ENCODE peak calls at places on chromosomes 2 and 18, in ten cellular contexts. One of them, this sample, is unnamed.

GRCh38 chr2:981759-982158 is 31.1 kb downstream of the SNTG2 start:
- DNase-seq in activated CD8-positive, alpha-beta T cell treated with anti-CD3 and anti-CD28 coated beads for 36 hours: no peak
- DNase-seq in B cell: no peak
- DNase-seq in endothelial cell: no peak
- DNase-seq in HL-60: no peak
- DNase-seq in heart right ventricle: no peak
- DNase-seq in CD4-positive, alpha-beta T cell: no peak
- DNase-seq in cardiac fibroblast: no peak
- DNase-seq in SK-N-SH: no peak
- DNase-seq in foreskin fibroblast: no peak
- DNase-seq in this sample: no peak

GRCh38 chr2:240507778-240508251 is 50.0 kb downstream of the ANKMY1 start:
- DNase-seq in B cell: no peak
- DNase-seq in foreskin fibroblast: no peak
- DNase-seq in HL-60: no peak
- DNase-seq in endothelial cell: no peak
- DNase-seq in activated CD8-positive, alpha-beta T cell treated with anti-CD3 and anti-CD28 coated beads for 36 hours: no peak
- DNase-seq in CD4-positive, alpha-beta T cell: no peak
- DNase-seq in cardiac fibroblast: no peak
- DNase-seq in SK-N-SH: peak
- DNase-seq in heart right ventricle: no peak
- DNase-seq in this sample: peak

GRCh38 chr2:157785866-157786662 is 90.1 kb downstream of the ACVR1 start:
- DNase-seq in endothelial cell: no peak
- DNase-seq in activated CD8-positive, alpha-beta T cell treated with anti-CD3 and anti-CD28 coated beads for 36 hours: no peak
- DNase-seq in foreskin fibroblast: peak
- DNase-seq in B cell: no peak
- DNase-seq in HL-60: no peak
- DNase-seq in SK-N-SH: no peak
- DNase-seq in cardiac fibroblast: no peak
- DNase-seq in heart right ventricle: no peak
- DNase-seq in CD4-positive, alpha-beta T cell: no peak
- DNase-seq in this sample: no peak

GRCh38 chr2:47905454-47906260 is 641 bp downstream of the FBXO11 start:
- DNase-seq in HL-60: peak
- DNase-seq in CD4-positive, alpha-beta T cell: peak
- DNase-seq in B cell: peak
- DNase-seq in SK-N-SH: peak
- DNase-seq in foreskin fibroblast: peak
- DNase-seq in heart right ventricle: peak
- DNase-seq in cardiac fibroblast: peak
- DNase-seq in activated CD8-positive, alpha-beta T cell treated with anti-CD3 and anti-CD28 coated beads for 36 hours: peak
- DNase-seq in endothelial cell: peak
- DNase-seq in this sample: peak

GRCh38 chr2:95310651-95311050 is 13.5 kb downstream of the KCNIP3 start:
- DNase-seq in foreskin fibroblast: no peak
- DNase-seq in heart right ventricle: no peak
- DNase-seq in endothelial cell: no peak
- DNase-seq in CD4-positive, alpha-beta T cell: no peak
- DNase-seq in cardiac fibroblast: no peak
- DNase-seq in HL-60: no peak
- DNase-seq in activated CD8-positive, alpha-beta T cell treated with anti-CD3 and anti-CD28 coated beads for 36 hours: no peak
- DNase-seq in SK-N-SH: no peak
- DNase-seq in B cell: no peak
- DNase-seq in this sample: no peak

GRCh38 chr2:214193943-214194342 is 216.9 kb upstream of the VWC2L start:
- DNase-seq in B cell: no peak
- DNase-seq in HL-60: no peak
- DNase-seq in CD4-positive, alpha-beta T cell: no peak
- DNase-seq in SK-N-SH: no peak
- DNase-seq in cardiac fibroblast: no peak
- DNase-seq in endothelial cell: no peak
- DNase-seq in heart right ventricle: no peak
- DNase-seq in foreskin fibroblast: peak
- DNase-seq in activated CD8-positive, alpha-beta T cell treated with anti-CD3 and anti-CD28 coated beads for 36 hours: no peak
- DNase-seq in this sample: no peak

GRCh38 chr2:205947621-205948495 is 138.1 kb downstream of the INO80D start:
- DNase-seq in SK-N-SH: peak
- DNase-seq in endothelial cell: peak
- DNase-seq in B cell: peak
- DNase-seq in activated CD8-positive, alpha-beta T cell treated with anti-CD3 and anti-CD28 coated beads for 36 hours: peak
- DNase-seq in HL-60: peak
- DNase-seq in heart right ventricle: peak
- DNase-seq in CD4-positive, alpha-beta T cell: peak
- DNase-seq in foreskin fibroblast: peak
- DNase-seq in cardiac fibroblast: peak
- DNase-seq in this sample: peak

GRCh38 chr18:58449366-58449935 is 179.4 kb downstream of the ALPK2 start:
- DNase-seq in foreskin fibroblast: no peak
- DNase-seq in cardiac fibroblast: no peak
- DNase-seq in SK-N-SH: no peak
- DNase-seq in endothelial cell: no peak
- DNase-seq in B cell: no peak
- DNase-seq in heart right ventricle: no peak
- DNase-seq in CD4-positive, alpha-beta T cell: no peak
- DNase-seq in activated CD8-positive, alpha-beta T cell treated with anti-CD3 and anti-CD28 coated beads for 36 hours: no peak
- DNase-seq in HL-60: no peak
- DNase-seq in this sample: no peak

GRCh38 chr2:111138834-111139233 is 18.1 kb downstream of the BCL2L11 start:
- DNase-seq in endothelial cell: no peak
- DNase-seq in HL-60: no peak
- DNase-seq in heart right ventricle: no peak
- DNase-seq in foreskin fibroblast: no peak
- DNase-seq in activated CD8-positive, alpha-beta T cell treated with anti-CD3 and anti-CD28 coated beads for 36 hours: no peak
- DNase-seq in CD4-positive, alpha-beta T cell: no peak
- DNase-seq in SK-N-SH: no peak
- DNase-seq in B cell: no peak
- DNase-seq in cardiac fibroblast: no peak
- DNase-seq in this sample: no peak

GRCh38 chr2:111134082-111134481 is 13.4 kb downstream of the BCL2L11 start:
- DNase-seq in activated CD8-positive, alpha-beta T cell treated with anti-CD3 and anti-CD28 coated beads for 36 hours: no peak
- DNase-seq in HL-60: no peak
- DNase-seq in SK-N-SH: no peak
- DNase-seq in heart right ventricle: no peak
- DNase-seq in endothelial cell: no peak
- DNase-seq in B cell: no peak
- DNase-seq in foreskin fibroblast: no peak
- DNase-seq in cardiac fibroblast: no peak
- DNase-seq in CD4-positive, alpha-beta T cell: no peak
- DNase-seq in this sample: no peak

GRCh38 chr2:111135237-111135909 is 14.7 kb downstream of the BCL2L11 start:
- DNase-seq in SK-N-SH: no peak
- DNase-seq in foreskin fibroblast: no peak
- DNase-seq in HL-60: no peak
- DNase-seq in activated CD8-positive, alpha-beta T cell treated with anti-CD3 and anti-CD28 coated beads for 36 hours: no peak
- DNase-seq in CD4-positive, alpha-beta T cell: no peak
- DNase-seq in heart right ventricle: no peak
- DNase-seq in endothelial cell: no peak
- DNase-seq in cardiac fibroblast: no peak
- DNase-seq in B cell: no peak
- DNase-seq in this sample: no peak

GRCh38 chr2:111135910-111136297 is 15.2 kb downstream of the BCL2L11 start:
- DNase-seq in endothelial cell: no peak
- DNase-seq in cardiac fibroblast: peak
- DNase-seq in heart right ventricle: peak
- DNase-seq in HL-60: no peak
- DNase-seq in SK-N-SH: no peak
- DNase-seq in CD4-positive, alpha-beta T cell: no peak
- DNase-seq in B cell: no peak
- DNase-seq in activated CD8-positive, alpha-beta T cell treated with anti-CD3 and anti-CD28 coated beads for 36 hours: no peak
- DNase-seq in foreskin fibroblast: no peak
- DNase-seq in this sample: peak

DNA sequence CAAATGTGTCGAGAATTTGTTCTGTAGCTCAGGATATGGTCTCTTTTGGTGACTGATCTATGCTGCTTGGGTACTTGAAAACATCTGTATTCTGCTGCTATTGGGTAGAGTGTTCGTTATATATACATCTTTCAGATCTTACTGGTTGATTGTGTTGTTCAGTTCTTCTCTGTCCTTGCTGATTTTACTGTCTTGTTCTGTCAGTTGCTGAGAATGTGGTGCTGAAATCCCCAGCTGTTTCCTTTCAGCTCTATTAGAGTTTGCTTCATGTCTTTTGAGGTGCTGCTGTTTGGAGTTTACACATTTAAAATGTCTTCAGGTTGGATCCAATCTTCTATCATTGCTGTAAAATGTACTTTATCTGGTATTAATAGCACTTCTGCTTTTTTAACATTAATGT is 12.9 kb downstream of the BCL2L11 start:
- DNase-seq in SK-N-SH: no peak
- DNase-seq in B cell: no peak
- DNase-seq in endothelial cell: no peak
- DNase-seq in CD4-positive, alpha-beta T cell: no peak
- DNase-seq in HL-60: no peak
- DNase-seq in cardiac fibroblast: no peak
- DNase-seq in foreskin fibroblast: no peak
- DNase-seq in activated CD8-positive, alpha-beta T cell treated with anti-CD3 and anti-CD28 coated beads for 36 hours: no peak
- DNase-seq in heart right ventricle: no peak
- DNase-seq in this sample: no peak
- TF ChIP-seq CTCF in SK-N-SH: no peak
- TF ChIP-seq CTCF in B cell: no peak
- TF ChIP-seq CTCF in endothelial cell: no peak
- TF ChIP-seq CTCF in CD4-positive, alpha-beta T cell: no peak
- TF ChIP-seq CTCF in HL-60: no peak
- TF ChIP-seq CTCF in cardiac fibroblast: no peak
- TF ChIP-seq CTCF in foreskin fibroblast: no peak
- TF ChIP-seq CTCF in activated CD8-positive, alpha-beta T cell treated with anti-CD3 and anti-CD28 coated beads for 36 hours: no peak
- TF ChIP-seq CTCF in heart right ventricle: no peak
- TF ChIP-seq CTCF in this sample: no peak

DNA sequence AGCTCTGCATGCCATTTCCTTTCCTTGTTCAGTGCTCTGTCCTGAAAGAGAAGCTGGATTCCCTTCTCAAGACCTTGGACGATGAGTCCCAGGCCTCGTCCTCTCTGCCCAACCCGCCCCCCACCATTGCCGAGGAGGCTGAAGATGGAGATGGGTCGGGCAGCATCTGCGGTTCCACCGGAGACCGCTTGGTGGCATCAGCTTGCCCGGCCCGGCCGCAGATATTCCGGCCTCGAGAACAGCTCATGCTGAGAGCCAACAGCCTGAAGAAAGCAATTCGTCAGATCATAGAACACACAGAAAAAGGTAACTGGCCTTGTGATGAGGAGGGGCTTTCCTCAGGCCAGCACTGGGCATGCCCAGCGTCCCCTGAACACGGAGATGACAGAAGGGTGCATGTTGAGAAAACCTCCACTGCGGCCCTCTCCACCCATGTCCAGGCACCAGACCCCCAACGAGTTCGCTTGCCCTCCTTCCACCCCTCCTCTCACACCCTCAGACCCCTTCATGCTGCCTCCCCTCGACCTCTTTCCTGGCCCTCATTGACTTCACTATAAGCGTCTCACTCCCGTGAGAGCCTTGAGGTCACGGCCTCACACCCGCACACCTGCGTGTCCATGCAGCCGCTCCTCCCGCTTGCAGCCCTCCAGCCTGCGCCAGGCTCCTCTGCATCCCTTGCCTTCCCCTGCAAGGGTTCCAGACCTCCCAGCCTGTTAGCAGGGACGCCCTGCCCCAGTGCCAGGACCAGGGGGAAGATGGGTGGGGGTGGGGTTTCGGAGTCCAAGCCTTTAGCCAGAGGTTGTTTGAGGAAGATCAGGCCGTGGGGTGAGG is 95.0 kb downstream of the DGKD start:
- DNase-seq in heart right ventricle: no peak
- DNase-seq in CD4-positive, alpha-beta T cell: no peak
- DNase-seq in cardiac fibroblast: peak
- DNase-seq in activated CD8-positive, alpha-beta T cell treated with anti-CD3 and anti-CD28 coated beads for 36 hours: no peak
- DNase-seq in HL-60: no peak
- DNase-seq in SK-N-SH: peak
- DNase-seq in B cell: no peak
- DNase-seq in endothelial cell: peak
- DNase-seq in foreskin fibroblast: peak
- DNase-seq in this sample: no peak
- TF ChIP-seq CTCF in heart right ventricle: peak
- TF ChIP-seq CTCF in CD4-positive, alpha-beta T cell: no peak
- TF ChIP-seq CTCF in cardiac fibroblast: peak
- TF ChIP-seq CTCF in activated CD8-positive, alpha-beta T cell treated with anti-CD3 and anti-CD28 coated beads for 36 hours: no peak
- TF ChIP-seq CTCF in HL-60: no peak
- TF ChIP-seq CTCF in SK-N-SH: peak
- TF ChIP-seq CTCF in B cell: peak
- TF ChIP-seq CTCF in endothelial cell: peak
- TF ChIP-seq CTCF in foreskin fibroblast: peak
- TF ChIP-seq CTCF in this sample: no peak

GRCh38 chr2:25842155-25842554 is 36.1 kb downstream of the ASXL2 start:
- DNase-seq in heart right ventricle: no peak
- DNase-seq in endothelial cell: no peak
- DNase-seq in HL-60: no peak
- DNase-seq in cardiac fibroblast: no peak
- DNase-seq in CD4-positive, alpha-beta T cell: no peak
- DNase-seq in SK-N-SH: no peak
- DNase-seq in foreskin fibroblast: no peak
- DNase-seq in activated CD8-positive, alpha-beta T cell treated with anti-CD3 and anti-CD28 coated beads for 36 hours: no peak
- DNase-seq in B cell: no peak
- DNase-seq in this sample: no peak

GRCh38 chr2:25845843-25846505 is 32.3 kb downstream of the ASXL2 start:
- DNase-seq in foreskin fibroblast: no peak
- DNase-seq in heart right ventricle: no peak
- DNase-seq in endothelial cell: no peak
- DNase-seq in B cell: no peak
- DNase-seq in activated CD8-positive, alpha-beta T cell treated with anti-CD3 and anti-CD28 coated beads for 36 hours: no peak
- DNase-seq in CD4-positive, alpha-beta T cell: no peak
- DNase-seq in cardiac fibroblast: no peak
- DNase-seq in SK-N-SH: no peak
- DNase-seq in HL-60: no peak
- DNase-seq in this sample: no peak

GRCh38 chr2:25838152-25838756 is 40.0 kb downstream of the ASXL2 start:
- DNase-seq in B cell: no peak
- DNase-seq in endothelial cell: no peak
- DNase-seq in HL-60: no peak
- DNase-seq in cardiac fibroblast: no peak
- DNase-seq in foreskin fibroblast: no peak
- DNase-seq in SK-N-SH: no peak
- DNase-seq in CD4-positive, alpha-beta T cell: no peak
- DNase-seq in activated CD8-positive, alpha-beta T cell treated with anti-CD3 and anti-CD28 coated beads for 36 hours: no peak
- DNase-seq in heart right ventricle: no peak
- DNase-seq in this sample: no peak

GRCh38 chr2:25844089-25844488 is 34.2 kb downstream of the ASXL2 start:
- DNase-seq in CD4-positive, alpha-beta T cell: no peak
- DNase-seq in HL-60: no peak
- DNase-seq in foreskin fibroblast: peak
- DNase-seq in cardiac fibroblast: peak
- DNase-seq in activated CD8-positive, alpha-beta T cell treated with anti-CD3 and anti-CD28 coated beads for 36 hours: no peak
- DNase-seq in endothelial cell: no peak
- DNase-seq in B cell: no peak
- DNase-seq in heart right ventricle: no peak
- DNase-seq in SK-N-SH: no peak
- DNase-seq in this sample: no peak
- TF ChIP-seq CTCF in CD4-positive, alpha-beta T cell: no peak
- TF ChIP-seq CTCF in HL-60: no peak
- TF ChIP-seq CTCF in foreskin fibroblast: no peak
- TF ChIP-seq CTCF in cardiac fibroblast: no peak
- TF ChIP-seq CTCF in activated CD8-positive, alpha-beta T cell treated with anti-CD3 and anti-CD28 coated beads for 36 hours: no peak
- TF ChIP-seq CTCF in endothelial cell: no peak
- TF ChIP-seq CTCF in B cell: no peak
- TF ChIP-seq CTCF in heart right ventricle: no peak
- TF ChIP-seq CTCF in SK-N-SH: peak
- TF ChIP-seq CTCF in this sample: no peak

DNA sequence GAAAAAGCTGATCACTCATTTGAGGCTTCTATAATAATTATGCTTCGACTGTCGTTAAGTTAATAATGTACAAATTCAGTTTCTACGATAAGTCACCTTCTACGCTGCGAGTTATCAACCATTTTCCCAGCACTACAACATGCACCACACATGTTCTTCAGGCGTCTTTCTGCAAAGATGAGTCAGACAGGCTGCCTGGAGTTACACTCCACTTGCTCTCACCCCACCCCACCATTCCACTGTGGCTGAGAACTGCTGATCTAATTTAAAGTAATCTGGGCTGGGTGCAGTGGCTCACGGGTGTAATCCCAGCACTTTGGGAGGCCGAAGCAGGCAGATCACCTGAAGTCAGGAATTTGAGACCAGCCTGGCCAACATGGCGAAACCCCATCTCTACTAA is 218.6 kb downstream of the DYM start:
- DNase-seq in heart right ventricle: no peak
- DNase-seq in SK-N-SH: no peak
- DNase-seq in cardiac fibroblast: no peak
- DNase-seq in B cell: no peak
- DNase-seq in CD4-positive, alpha-beta T cell: no peak
- DNase-seq in activated CD8-positive, alpha-beta T cell treated with anti-CD3 and anti-CD28 coated beads for 36 hours: no peak
- DNase-seq in endothelial cell: no peak
- DNase-seq in foreskin fibroblast: peak
- DNase-seq in HL-60: no peak
- DNase-seq in this sample: no peak
- TF ChIP-seq CTCF in heart right ventricle: no peak
- TF ChIP-seq CTCF in SK-N-SH: no peak
- TF ChIP-seq CTCF in cardiac fibroblast: no peak
- TF ChIP-seq CTCF in B cell: no peak
- TF ChIP-seq CTCF in CD4-positive, alpha-beta T cell: no peak
- TF ChIP-seq CTCF in activated CD8-positive, alpha-beta T cell treated with anti-CD3 and anti-CD28 coated beads for 36 hours: no peak
- TF ChIP-seq CTCF in endothelial cell: no peak
- TF ChIP-seq CTCF in foreskin fibroblast: no peak
- TF ChIP-seq CTCF in HL-60: no peak
- TF ChIP-seq CTCF in this sample: no peak